ENCODE peak calls at places on chromosome 14, in four cellular contexts. One of them, this sample, is unnamed.

GRCh38 chr14:33530358-33530757 is 420.5 kb downstream of the EGLN3 start:
- DNase-seq in uterus: no peak
- DNase-seq in upper lobe of right lung: no peak
- DNase-seq in ovary: no peak
- DNase-seq in this sample: no peak

GRCh38 chr14:103188691-103189480 is 65.6 kb downstream of the TNFAIP2 start:
- DNase-seq in uterus: peak; percentile 62
- DNase-seq in upper lobe of right lung: peak; percentile 67
- DNase-seq in ovary: peak; percentile 55
- DNase-seq in this sample: peak; percentile 34

GRCh38 chr14:95127531-95127911 is 29.8 kb downstream of the DICER1 start:
- DNase-seq in uterus: no peak
- DNase-seq in upper lobe of right lung: no peak
- DNase-seq in ovary: no peak
- DNase-seq in this sample: peak; percentile 11

GRCh38 chr14:93939304-93940229 is 12.4 kb downstream of the FAM181A start:
- DNase-seq in uterus: peak; percentile 77
- DNase-seq in upper lobe of right lung: peak; percentile 91
- DNase-seq in ovary: peak; percentile 49
- DNase-seq in this sample: peak; percentile 76

GRCh38 chr14:103840016-103840415 is 7.4 kb downstream of the PPP1R13B start:
- DNase-seq in uterus: no peak
- DNase-seq in upper lobe of right lung: no peak
- DNase-seq in ovary: no peak
- DNase-seq in this sample: peak; percentile 78

GRCh38 chr14:57578427-57579220 is 85.0 kb upstream of the CCDC198 start:
- DNase-seq in uterus: no peak
- DNase-seq in upper lobe of right lung: no peak
- DNase-seq in ovary: no peak
- DNase-seq in this sample: no peak

GRCh38 chr14:67618617-67619063 is 1.1 kb upstream of the ARG2 start:
- DNase-seq in uterus: no peak
- DNase-seq in upper lobe of right lung: no peak
- DNase-seq in ovary: no peak
- DNase-seq in this sample: peak; percentile 88

GRCh38 chr14:20630340-20631022 is 11.0 kb downstream of the OR6S1 start:
- DNase-seq in uterus: no peak
- DNase-seq in upper lobe of right lung: no peak
- DNase-seq in ovary: peak; percentile 42
- DNase-seq in this sample: peak; percentile 40

GRCh38 chr14:75577090-75577489 is 1.3 kb upstream of the FLVCR2 start:
- DNase-seq in uterus: no peak
- DNase-seq in upper lobe of right lung: no peak
- DNase-seq in ovary: no peak
- DNase-seq in this sample: no peak

GRCh38 chr14:75579882-75580281 is 1.5 kb downstream of the FLVCR2 start:
- DNase-seq in uterus: no peak
- DNase-seq in upper lobe of right lung: no peak
- DNase-seq in ovary: no peak
- DNase-seq in this sample: no peak

GRCh38 chr14:75578099-75578785 is at the start of gene FLVCR2:
- DNase-seq in uterus: peak; percentile 82
- DNase-seq in upper lobe of right lung: peak; percentile 94
- DNase-seq in ovary: peak; percentile 85
- DNase-seq in this sample: peak; percentile 86

GRCh38 chr14:75578786-75579781 is 664 bp downstream of the FLVCR2 start:
- DNase-seq in uterus: peak; percentile 20
- DNase-seq in upper lobe of right lung: peak; percentile 69
- DNase-seq in ovary: peak; percentile 38
- DNase-seq in this sample: no peak

GRCh38 chr14:75577724-75578098 is 709 bp upstream of the FLVCR2 start:
- DNase-seq in uterus: peak; percentile 81
- DNase-seq in upper lobe of right lung: peak; percentile 92
- DNase-seq in ovary: peak; percentile 86
- DNase-seq in this sample: peak; percentile 88
- H3K27ac ChIP-seq in uterus: peak overlapping the region; percentile 81
- H3K27ac ChIP-seq in upper lobe of right lung: peak overlapping the region; percentile 83
- H3K27ac ChIP-seq in ovary: peak overlapping the region; percentile 57
- H3K27ac ChIP-seq in this sample: peak overlapping the region; percentile 64

GRCh38 chr14:80965041-80965440 is 9.6 kb downstream of the TSHR start:
- DNase-seq in uterus: no peak
- DNase-seq in upper lobe of right lung: no peak
- DNase-seq in ovary: no peak
- DNase-seq in this sample: no peak
- H3K27me3 ChIP-seq in uterus: no peaks in the 10 kb centered on the region
- H3K27me3 ChIP-seq in upper lobe of right lung: no peaks in the 10 kb centered on the region
- H3K27me3 ChIP-seq in ovary: no peaks in the 10 kb centered on the region
- H3K27me3 ChIP-seq in this sample: no peaks in the 10 kb centered on the region

GRCh38 chr14:37469650-37470049 is 125.4 kb downstream of the FOXA1 start:
- DNase-seq in uterus: no peak
- DNase-seq in upper lobe of right lung: no peak
- DNase-seq in ovary: no peak
- DNase-seq in this sample: no peak

GRCh38 chr14:37466623-37467088 is 128.4 kb downstream of the FOXA1 start:
- DNase-seq in uterus: no peak
- DNase-seq in upper lobe of right lung: no peak
- DNase-seq in ovary: no peak
- DNase-seq in this sample: no peak

GRCh38 chr14:37474191-37474590 is 120.9 kb downstream of the FOXA1 start:
- DNase-seq in uterus: no peak
- DNase-seq in upper lobe of right lung: no peak
- DNase-seq in ovary: no peak
- DNase-seq in this sample: no peak

GRCh38 chr14:37472906-37473305 is 122.1 kb downstream of the FOXA1 start:
- DNase-seq in uterus: no peak
- DNase-seq in upper lobe of right lung: no peak
- DNase-seq in ovary: no peak
- DNase-seq in this sample: no peak

GRCh38 chr14:37470251-37470650 is 124.8 kb downstream of the FOXA1 start:
- DNase-seq in uterus: no peak
- DNase-seq in upper lobe of right lung: no peak
- DNase-seq in ovary: no peak
- DNase-seq in this sample: no peak
- H3K27ac ChIP-seq in uterus: no peak overlapping the region
- H3K27ac ChIP-seq in upper lobe of right lung: no peak overlapping the region
- H3K27ac ChIP-seq in ovary: no peak overlapping the region
- H3K27ac ChIP-seq in this sample: no peak overlapping the region

GRCh38 chr14:101757839-101758211 is 3.7 kb upstream of the PPP2R5C start:
- DNase-seq in uterus: no peak
- DNase-seq in upper lobe of right lung: no peak
- DNase-seq in ovary: no peak
- DNase-seq in this sample: no peak
- H3K27me3 ChIP-seq in uterus: no peaks in the 10 kb centered on the region
- H3K27me3 ChIP-seq in upper lobe of right lung: no peaks in the 10 kb centered on the region
- H3K27me3 ChIP-seq in ovary: no peaks in the 10 kb centered on the region
- H3K27me3 ChIP-seq in this sample: peaks cover 3% of the 10 kb centered on the region